ENCODE peak calls at places on chromosomes 3 and 15, in six cellular contexts. W, T, B, O, M and A are unnamed samples.

GRCh38 chr3:127170794-127171193 is 22.1 kb upstream of the PRR23E start:
- DNase-seq in W (no peak), T (peak; percentile 73), B (no peak), O (peak; percentile 19), M (no peak), A (peak; percentile 93)

GRCh38 chr3:156892701-156893100 is 66.5 kb downstream of the LEKR1 start:
- DNase-seq in W (no peak), T (no peak), B (no peak), O (peak; percentile 97), M (no peak), A (peak; percentile 82)

GRCh38 chr3:23961064-23961463 is 16.0 kb downstream of the NR1D2 start:
- DNase-seq in W (no peak), T (no peak), B (no peak), O (no peak), M (no peak), A (peak; percentile 44)

GRCh38 chr3:184466413-184466960 is 86.6 kb downstream of the CHRD start:
- DNase-seq in W (no peak), T (no peak), B (no peak), O (no peak), M (peak; percentile 32), A (peak; percentile 80)

GRCh38 chr3:78666458-78666800 is 1101.4 kb downstream of the ROBO1 start:
- DNase-seq in W (no peak), T (no peak), B (no peak), O (peak; percentile 89), M (no peak), A (peak; percentile 66)

GRCh38 chr3:127750226-127751031 is 71.9 kb downstream of the MGLL start:
- DNase-seq in W (no peak), T (no peak), B (no peak), O (peak; percentile 79), M (peak; percentile 4), A (peak; percentile 92)

GRCh38 chr15:85582719-85583089 is 202.3 kb downstream of the AKAP13 start:
- DNase-seq in W (no peak), T (peak; percentile 41), B (peak; percentile 72), O (no peak), M (peak; percentile 73), A (peak; percentile 66)

GRCh38 chr3:3084890-3085289 is 25.3 kb downstream of the IL5RA start:
- DNase-seq in W (no peak), T (no peak), B (no peak), O (no peak), M (no peak), A (no peak)

GRCh38 chr3:56782215-56782614 is 19.5 kb downstream of the ARHGEF3 start:
- DNase-seq in W (no peak), T (no peak), B (no peak), O (no peak), M (no peak), A (no peak)

GRCh38 chr15:98920091-98920880 is 87.3 kb downstream of the PGPEP1L start:
- DNase-seq in W (no peak), T (no peak), B (no peak), O (no peak), M (no peak), A (peak; percentile 20)

GRCh38 chr3:2921903-2922302 is 188.3 kb downstream of the IL5RA start:
- DNase-seq in W (no peak), T (no peak), B (peak; percentile 5), O (no peak), M (no peak), A (peak; percentile 5)

GRCh38 chr3:50516048-50516871 is 12.8 kb upstream of the CACNA2D2 start:
- DNase-seq in W (peak; percentile 55), T (no peak), B (no peak), O (no peak), M (peak; percentile 27), A (peak; percentile 13)

GRCh38 chr3:65871305-65872141 is 167.2 kb downstream of the MAGI1 start:
- DNase-seq in W (peak; percentile 62), T (no peak), B (no peak), O (no peak), M (peak; percentile 92), A (no peak)

GRCh38 chr3:38421679-38422336 is 31.9 kb upstream of the ACVR2B start:
- DNase-seq in W (no peak), T (no peak), B (no peak), O (no peak), M (no peak), A (no peak)

GRCh38 chr3:177300039-177300833 is 103.0 kb upstream of the TBL1XR1 start:
- DNase-seq in W (peak; percentile 42), T (no peak), B (no peak), O (peak; percentile 26), M (peak; percentile 53), A (peak; percentile 23)

GRCh38 chr3:4421121-4421520 is 45.9 kb downstream of the SUMF1 start:
- DNase-seq in W (no peak), T (no peak), B (no peak), O (peak; percentile 89), M (no peak), A (peak; percentile 83)

GRCh38 chr3:118909751-118910150 is 124.9 kb downstream of the IGSF11 start:
- DNase-seq in W (no peak), T (no peak), B (no peak), O (peak; percentile 52), M (no peak), A (peak; percentile 5)

GRCh38 chr15:72169236-72169920 is 28.2 kb downstream of the GRAMD2A start:
- DNase-seq in W (no peak), T (no peak), B (no peak), O (no peak), M (no peak), A (no peak)

GRCh38 chr3:139718415-139718814 is 40.6 kb upstream of the NMNAT3 start:
- DNase-seq in W (no peak), T (peak; percentile 32), B (no peak), O (peak; percentile 39), M (peak; percentile 63), A (peak; percentile 55)

GRCh38 chr3:51687472-51688205 is 16.6 kb downstream of the TEX264 start:
- DNase-seq in W (no peak), T (no peak), B (no peak), O (peak; percentile 71), M (no peak), A (peak; percentile 39)

GRCh38 chr15:70281811-70282307 is 184.1 kb upstream of the TLE3 start:
- DNase-seq in W (no peak), T (no peak), B (no peak), O (peak; percentile 44), M (no peak), A (peak; percentile 89)

GRCh38 chr3:107752202-107752990 is 229.6 kb downstream of the BBX start:
- DNase-seq in W (no peak), T (no peak), B (no peak), O (peak; percentile 60), M (peak; percentile 15), A (peak; percentile 39)

GRCh38 chr3:30193625-30194044 is 412.8 kb upstream of the TGFBR2 start:
- DNase-seq in W (no peak), T (no peak), B (no peak), O (no peak), M (no peak), A (no peak)

DNA sequence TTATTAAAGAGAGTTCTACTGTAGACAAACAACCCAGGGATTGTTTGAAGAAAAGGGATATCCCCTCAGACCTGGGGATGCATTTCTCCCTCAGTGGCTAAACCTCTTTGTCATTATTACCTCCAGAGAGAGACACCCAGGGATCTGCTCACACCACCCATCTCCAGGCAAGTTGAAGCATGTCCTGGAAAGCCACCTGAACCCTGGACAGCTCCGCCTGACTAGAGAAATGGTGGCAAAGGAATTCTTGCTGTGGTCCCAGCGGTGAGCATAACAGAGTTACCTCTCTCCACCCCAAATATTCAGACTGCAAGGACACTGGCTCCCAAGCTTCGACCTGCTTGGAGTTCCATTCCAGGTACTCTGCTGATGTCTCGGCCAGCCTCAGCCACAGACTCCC is 320.2 kb downstream of the RORA start:
- DNase-seq in W (no peak), T (no peak), B (no peak), O (no peak), M (no peak), A (no peak)
- H3K27me3 ChIP-seq in W (no peaks in the 10 kb centered on the region), T (no peaks in the 10 kb centered on the region), B (no peaks in the 10 kb centered on the region), O (peaks cover 55% of the 10 kb centered on the region), M (no peaks in the 10 kb centered on the region), A (no peaks in the 10 kb centered on the region)

DNA sequence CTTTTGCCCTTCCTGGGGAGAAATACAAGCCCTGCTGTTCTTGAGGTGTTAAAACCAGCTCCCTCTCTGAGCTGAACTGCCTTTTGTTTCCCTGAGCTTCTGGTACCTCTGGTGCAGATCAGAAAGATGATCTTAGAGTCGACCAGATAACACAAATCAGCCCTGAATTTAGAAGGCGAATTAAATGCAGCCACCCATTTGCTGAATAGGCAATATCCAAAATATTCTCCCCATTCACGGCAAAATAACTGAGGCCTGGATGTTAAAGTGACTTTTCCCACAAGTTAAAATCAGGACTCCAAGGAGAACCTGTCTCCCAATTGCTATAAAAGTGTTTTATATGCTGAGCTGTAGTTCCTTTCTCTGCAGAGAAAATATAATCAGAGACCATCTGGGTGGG is 47.3 kb upstream of the POLG start:
- DNase-seq in W (no peak), T (no peak), B (no peak), O (no peak), M (no peak), A (no peak)
- H3K27me3 ChIP-seq in W (no peaks in the 10 kb centered on the region), T (peaks cover 12% of the 10 kb centered on the region), B (peaks cover 24% of the 10 kb centered on the region), O (no peaks in the 10 kb centered on the region), M (no peaks in the 10 kb centered on the region), A (peaks cover 66% of the 10 kb centered on the region)

DNA sequence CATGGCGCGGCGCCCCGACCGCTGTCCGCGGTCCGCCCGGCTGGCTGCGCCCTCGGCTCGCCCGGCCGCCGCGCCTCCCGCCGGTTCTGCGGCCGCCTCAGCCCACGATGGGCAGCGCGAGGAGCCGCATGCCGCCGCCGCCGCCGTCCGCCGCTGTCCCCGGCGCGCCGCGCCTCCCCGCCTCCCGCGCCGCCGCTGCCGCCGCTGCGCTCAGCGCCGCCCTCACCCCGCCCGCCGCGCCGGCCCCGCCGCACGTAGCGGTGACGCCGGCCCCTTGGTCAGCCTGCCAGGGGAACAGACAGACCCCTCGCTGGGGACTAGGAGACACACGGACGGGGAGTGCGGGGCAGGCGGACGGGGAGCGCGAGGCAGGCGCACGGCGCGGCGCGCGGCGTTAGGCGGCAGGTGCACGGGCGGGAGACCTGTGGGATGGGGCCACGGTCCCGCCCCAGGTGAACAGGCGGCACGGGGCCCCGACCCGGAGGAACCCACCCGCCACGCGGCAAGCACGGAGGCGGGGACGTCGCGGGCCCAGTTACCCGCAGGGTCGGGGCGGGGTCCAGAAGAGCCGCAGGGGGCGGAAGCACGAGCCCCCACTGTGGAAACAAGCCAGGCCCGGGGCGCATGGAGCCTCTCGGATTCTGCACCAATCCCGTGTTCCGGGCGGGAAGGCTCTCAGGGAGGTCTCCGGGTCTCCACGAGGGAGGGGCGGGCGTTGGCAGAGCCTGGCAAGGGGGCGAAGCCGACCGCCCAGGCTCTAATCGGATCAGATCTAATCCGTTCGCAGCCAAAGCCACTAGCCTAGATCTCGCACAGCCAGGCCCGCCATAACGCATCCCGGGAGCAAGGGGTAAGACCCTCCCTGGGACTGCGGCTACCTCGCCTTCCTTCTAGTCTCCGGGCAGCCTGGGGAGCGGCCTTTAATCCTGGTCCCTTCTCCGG is at the start of gene CSPG5:
- DNase-seq in W (no peak), T (peak; percentile 58), B (peak; percentile 24), O (no peak), M (peak; percentile 21), A (peak; percentile 50)
- H3K27me3 ChIP-seq in W (no peaks in the 10 kb centered on the region), T (no peaks in the 10 kb centered on the region), B (peaks cover 16% of the 10 kb centered on the region), O (peaks cover 12% of the 10 kb centered on the region), M (no peaks in the 10 kb centered on the region), A (peaks cover 20% of the 10 kb centered on the region)

DNA sequence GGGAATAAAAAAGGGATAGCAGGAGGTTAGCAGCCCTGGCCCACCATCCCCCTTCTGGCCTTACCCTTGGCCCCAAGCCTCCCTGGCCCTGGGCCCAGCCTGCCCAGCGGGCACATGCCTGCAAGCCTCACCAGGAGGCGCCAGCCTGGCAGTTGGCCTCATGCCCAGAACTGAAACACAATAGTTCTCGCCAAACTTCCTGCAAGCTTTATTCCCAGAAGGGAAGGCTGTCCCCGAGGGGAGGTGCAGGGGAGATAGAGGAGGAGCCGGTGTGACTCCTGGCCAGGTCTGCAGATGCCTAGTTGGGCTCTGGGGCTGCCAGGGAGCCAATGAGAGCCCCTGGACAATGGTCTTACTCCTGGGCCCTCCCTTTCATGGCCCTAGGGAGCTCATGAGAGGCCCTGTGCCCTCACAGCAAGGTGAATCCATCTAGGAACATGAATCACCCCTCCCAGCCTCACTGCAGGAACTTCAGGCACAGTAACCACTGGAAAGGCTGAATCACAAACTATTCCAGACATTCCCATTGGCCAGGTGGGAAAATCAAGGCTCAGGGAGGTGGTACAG is 4.0 kb downstream of the CCDC33 start:
- DNase-seq in W (peak; percentile 85), T (peak; percentile 87), B (no peak), O (peak; percentile 96), M (peak; percentile 94), A (peak; percentile 86)
- H3K27me3 ChIP-seq in W (no peaks in the 10 kb centered on the region), T (no peaks in the 10 kb centered on the region), B (no peaks in the 10 kb centered on the region), O (no peaks in the 10 kb centered on the region), M (no peaks in the 10 kb centered on the region), A (no peaks in the 10 kb centered on the region)